ENCODE peak calls at places on chromosomes 16 and 17, in ten cellular contexts. B, R, P, C, J, A, E, K, Z and O are unnamed samples.

GRCh38 chr17:1779571-1780074 is 17.8 kb downstream of the SERPINF1 start:
- DNase-seq in B (no peak), R (peak), P (peak), C (peak), J (no peak), A (no peak), E (no peak), K (peak), Z (peak), O (peak)

GRCh38 chr16:72876221-72876620 is 171.7 kb downstream of the ZFHX3 start:
- DNase-seq in B (no peak), R (peak), P (no peak), C (peak), J (no peak), A (no peak), E (no peak), K (no peak), Z (peak), O (peak)

GRCh38 chr16:57273359-57273758 is 11.1 kb downstream of the PLLP start:
- DNase-seq in B (no peak), R (no peak), P (no peak), C (no peak), J (no peak), A (no peak), E (no peak), K (peak), Z (no peak), O (no peak)

GRCh38 chr17:53630115-53630514 is 192.6 kb upstream of the KIF2B start:
- DNase-seq in B (no peak), R (no peak), P (no peak), C (no peak), J (peak), A (no peak), E (no peak), K (no peak), Z (no peak), O (no peak)

GRCh38 chr17:82808921-82809905 is 30.6 kb downstream of the ZNF750 start:
- DNase-seq in B (no peak), R (peak), P (no peak), C (no peak), J (no peak), A (no peak), E (no peak), K (peak), Z (no peak), O (no peak)

GRCh38 chr16:22624038-22624656 is 113.5 kb downstream of the NPIPB5 start:
- DNase-seq in B (no peak), R (no peak), P (no peak), C (no peak), J (no peak), A (no peak), E (no peak), K (peak), Z (no peak), O (no peak)

GRCh38 chr16:86120201-86120981 is 221.4 kb downstream of the IRF8 start:
- DNase-seq in B (no peak), R (no peak), P (no peak), C (no peak), J (no peak), A (no peak), E (no peak), K (peak), Z (no peak), O (no peak)

GRCh38 chr17:36980281-36980761 is 31.6 kb downstream of the AATF start:
- DNase-seq in B (no peak), R (peak), P (no peak), C (peak), J (no peak), A (no peak), E (no peak), K (no peak), Z (no peak), O (no peak)

GRCh38 chr16:51383909-51384308 is 232.8 kb upstream of the SALL1 start:
- DNase-seq in B (no peak), R (no peak), P (no peak), C (no peak), J (no peak), A (no peak), E (no peak), K (no peak), Z (no peak), O (no peak)

GRCh38 chr17:44170499-44171201 is at the start of gene ASB16:
- DNase-seq in B (no peak), R (no peak), P (no peak), C (no peak), J (peak), A (no peak), E (no peak), K (no peak), Z (peak), O (peak)

GRCh38 chr16:14525021-14525420 is 105.0 kb downstream of the PARN start:
- DNase-seq in B (no peak), R (no peak), P (no peak), C (no peak), J (no peak), A (no peak), E (no peak), K (no peak), Z (no peak), O (no peak)

GRCh38 chr16:12449795-12450194 is 353.9 kb downstream of the CPPED1 start:
- DNase-seq in B (no peak), R (peak), P (no peak), C (no peak), J (no peak), A (no peak), E (no peak), K (no peak), Z (no peak), O (no peak)

GRCh38 chr16:83996481-83997252 is 28.6 kb downstream of the NECAB2 start:
- DNase-seq in B (no peak), R (no peak), P (no peak), C (no peak), J (no peak), A (no peak), E (no peak), K (no peak), Z (no peak), O (no peak)

GRCh38 chr17:66665194-66665593 is 169.7 kb upstream of the CACNG5 start:
- DNase-seq in B (no peak), R (no peak), P (no peak), C (no peak), J (no peak), A (no peak), E (no peak), K (no peak), Z (no peak), O (no peak)

GRCh38 chr16:50494501-50495491 is 53.4 kb upstream of the NKD1 start:
- DNase-seq in B (no peak), R (no peak), P (no peak), C (no peak), J (no peak), A (no peak), E (no peak), K (no peak), Z (no peak), O (no peak)

GRCh38 chr17:74259667-74260524 is 14.1 kb upstream of the DNAI2 start:
- DNase-seq in B (no peak), R (no peak), P (no peak), C (no peak), J (peak), A (no peak), E (peak), K (no peak), Z (no peak), O (no peak)

GRCh38 chr17:2347805-2348685 is 10.7 kb downstream of the SGSM2 start:
- DNase-seq in B (no peak), R (peak), P (no peak), C (peak), J (peak), A (peak), E (peak), K (peak), Z (no peak), O (peak)

GRCh38 chr17:72392056-72393010 is 271.5 kb downstream of the SOX9 start:
- DNase-seq in B (no peak), R (peak), P (no peak), C (peak), J (no peak), A (no peak), E (no peak), K (peak), Z (no peak), O (peak)

GRCh38 chr17:27349540-27350021 is 55.7 kb downstream of the WSB1 start:
- DNase-seq in B (no peak), R (no peak), P (no peak), C (no peak), J (peak), A (no peak), E (no peak), K (peak), Z (no peak), O (no peak)

GRCh38 chr16:23611936-23612335 is 15.8 kb upstream of the NDUFAB1 start:
- DNase-seq in B (no peak), R (no peak), P (no peak), C (no peak), J (no peak), A (no peak), E (no peak), K (no peak), Z (no peak), O (no peak)

GRCh38 chr16:58515871-58516767 is 802 bp downstream of the SETD6 start:
- DNase-seq in B (no peak), R (no peak), P (no peak), C (no peak), J (peak), A (peak), E (no peak), K (peak), Z (no peak), O (no peak)

GRCh38 chr17:15290605-15291004 is 25.5 kb upstream of the PMP22 start:
- DNase-seq in B (no peak), R (no peak), P (no peak), C (no peak), J (no peak), A (no peak), E (no peak), K (no peak), Z (no peak), O (peak)

GRCh38 chr17:15289285-15290185 is 24.4 kb upstream of the PMP22 start:
- DNase-seq in B (no peak), R (peak), P (no peak), C (no peak), J (no peak), A (no peak), E (no peak), K (no peak), Z (no peak), O (peak)

GRCh38 chr17:15290186-15290536 is 25.0 kb upstream of the PMP22 start:
- DNase-seq in B (no peak), R (no peak), P (no peak), C (no peak), J (no peak), A (no peak), E (no peak), K (no peak), Z (no peak), O (no peak)

GRCh38 chr17:15293558-15293957 is 28.4 kb upstream of the PMP22 start:
- DNase-seq in B (no peak), R (no peak), P (no peak), C (no peak), J (no peak), A (no peak), E (no peak), K (no peak), Z (no peak), O (no peak)

GRCh38 chr17:15291674-15292361 is 26.7 kb upstream of the PMP22 start:
- DNase-seq in B (no peak), R (no peak), P (no peak), C (no peak), J (no peak), A (no peak), E (no peak), K (no peak), Z (no peak), O (no peak)
- TF ChIP-seq CTCF in B (no peak), R (no peak), P (no peak), C (no peak), J (no peak), A (no peak), E (no peak), K (no peak), Z (no peak), O (no peak)

GRCh38 chr16:637081-638018 is 1.2 kb upstream of the METTL26 start:
- DNase-seq in B (peak), R (peak), P (peak), C (peak), J (peak), A (peak), E (peak), K (peak), Z (peak), O (no peak)

GRCh38 chr16:636206-637080 is at the start of gene METTL26:
- DNase-seq in B (peak), R (peak), P (peak), C (peak), J (peak), A (peak), E (peak), K (peak), Z (peak), O (peak)

GRCh38 chr16:634996-635395 is 1.1 kb downstream of the METTL26 start:
- DNase-seq in B (no peak), R (no peak), P (no peak), C (no peak), J (no peak), A (no peak), E (no peak), K (no peak), Z (peak), O (no peak)

GRCh38 chr16:634051-634670 is 1.9 kb downstream of the METTL26 start:
- DNase-seq in B (no peak), R (no peak), P (no peak), C (no peak), J (no peak), A (no peak), E (no peak), K (no peak), Z (peak), O (no peak)

GRCh38 chr16:635573-636205 is 416 bp downstream of the METTL26 start:
- DNase-seq in B (no peak), R (no peak), P (no peak), C (no peak), J (no peak), A (no peak), E (no peak), K (no peak), Z (peak), O (no peak)
- TF ChIP-seq CTCF in B (no peak), R (no peak), P (no peak), C (no peak), J (no peak), A (no peak), E (no peak), K (no peak), Z (no peak), O (no peak)

GRCh38 chr16:68368602-68368944 is 57.8 kb downstream of the PRMT7 start:
- DNase-seq in B (no peak), R (no peak), P (no peak), C (no peak), J (no peak), A (no peak), E (no peak), K (no peak), Z (no peak), O (no peak)

GRCh38 chr16:68369168-68369567 is 58.3 kb downstream of the PRMT7 start:
- DNase-seq in B (no peak), R (no peak), P (no peak), C (no peak), J (no peak), A (no peak), E (no peak), K (peak), Z (no peak), O (no peak)

GRCh38 chr16:68370921-68371651 is 60.3 kb downstream of the PRMT7 start:
- DNase-seq in B (no peak), R (no peak), P (no peak), C (no peak), J (no peak), A (no peak), E (no peak), K (peak), Z (no peak), O (no peak)

GRCh38 chr16:68370221-68370920 is 59.6 kb downstream of the PRMT7 start:
- DNase-seq in B (no peak), R (no peak), P (no peak), C (no peak), J (no peak), A (no peak), E (no peak), K (peak), Z (no peak), O (no peak)

GRCh38 chr16:68369697-68370096 is 58.9 kb downstream of the PRMT7 start:
- DNase-seq in B (no peak), R (no peak), P (no peak), C (no peak), J (no peak), A (no peak), E (no peak), K (peak), Z (no peak), O (no peak)
- TF ChIP-seq CTCF in B (no peak), R (no peak), P (no peak), C (no peak), J (no peak), A (no peak), E (no peak), K (no peak), Z (no peak), O (no peak)

GRCh38 chr17:80738406-80738805 is 193.8 kb downstream of the RPTOR start:
- DNase-seq in B (no peak), R (no peak), P (no peak), C (no peak), J (no peak), A (no peak), E (no peak), K (no peak), Z (no peak), O (no peak)

GRCh38 chr17:80738987-80739730 is 194.5 kb downstream of the RPTOR start:
- DNase-seq in B (no peak), R (no peak), P (no peak), C (no peak), J (no peak), A (no peak), E (no peak), K (no peak), Z (no peak), O (no peak)

GRCh38 chr17:80738020-80738380 is 193.4 kb downstream of the RPTOR start:
- DNase-seq in B (no peak), R (no peak), P (no peak), C (no peak), J (no peak), A (no peak), E (no peak), K (no peak), Z (no peak), O (no peak)

GRCh38 chr17:80742091-80742490 is 197.5 kb downstream of the RPTOR start:
- DNase-seq in B (no peak), R (no peak), P (no peak), C (no peak), J (no peak), A (no peak), E (no peak), K (no peak), Z (no peak), O (no peak)

DNA sequence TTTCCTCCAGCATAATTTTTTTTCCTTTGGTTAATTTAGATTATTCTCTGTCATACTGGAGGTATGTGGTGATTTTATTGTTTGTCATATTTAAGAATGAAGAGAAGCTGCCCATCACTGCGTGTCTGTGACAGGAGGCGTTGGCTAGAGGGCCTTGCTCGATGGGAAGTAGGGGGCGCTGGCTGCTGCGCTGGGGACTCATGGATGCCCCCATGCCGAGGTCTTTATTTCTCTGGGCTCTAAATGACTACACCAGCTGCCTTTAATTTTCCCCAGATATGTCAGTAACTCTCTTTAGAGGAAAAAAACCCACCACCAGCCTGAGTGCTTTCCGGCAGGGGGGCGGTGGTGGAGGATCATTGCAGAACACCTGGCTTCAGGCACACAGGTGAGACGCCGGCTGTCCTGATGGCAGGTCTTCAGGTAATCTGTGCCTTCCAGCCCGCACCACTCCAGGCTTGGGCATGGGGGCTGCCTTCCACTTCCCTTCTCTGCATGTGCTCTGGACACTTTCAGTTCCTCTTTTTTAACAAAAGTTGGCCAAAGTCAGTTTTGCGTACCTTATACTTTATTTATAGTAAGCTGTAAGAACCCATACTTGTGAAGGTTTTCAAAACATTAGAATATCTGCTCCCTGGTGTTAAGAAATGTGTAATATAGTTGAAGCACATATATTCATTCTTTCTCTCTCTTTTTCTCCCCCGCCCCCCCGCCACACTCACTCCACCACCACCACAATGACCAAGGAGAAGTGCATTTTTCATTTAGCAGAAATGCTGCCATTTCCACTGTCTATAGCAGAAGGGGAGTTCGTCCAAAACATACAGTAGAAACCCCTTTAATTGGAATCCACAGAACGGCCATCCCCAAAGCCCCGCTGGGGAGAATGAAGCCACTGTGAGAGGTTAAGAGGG is 192.7 kb downstream of the RPTOR start:
- DNase-seq in B (no peak), R (no peak), P (no peak), C (no peak), J (no peak), A (no peak), E (no peak), K (no peak), Z (no peak), O (no peak)
- TF ChIP-seq CTCF in B (no peak), R (no peak), P (no peak), C (no peak), J (peak), A (no peak), E (no peak), K (no peak), Z (no peak), O (no peak)

GRCh38 chr16:2244301-2244700 is 7.1 kb downstream of the ECI1 start:
- DNase-seq in B (no peak), R (no peak), P (no peak), C (no peak), J (peak), A (no peak), E (no peak), K (peak), Z (no peak), O (no peak)
- TF ChIP-seq CTCF in B (no peak), R (peak), P (no peak), C (no peak), J (peak), A (no peak), E (no peak), K (no peak), Z (no peak), O (no peak)

DNA sequence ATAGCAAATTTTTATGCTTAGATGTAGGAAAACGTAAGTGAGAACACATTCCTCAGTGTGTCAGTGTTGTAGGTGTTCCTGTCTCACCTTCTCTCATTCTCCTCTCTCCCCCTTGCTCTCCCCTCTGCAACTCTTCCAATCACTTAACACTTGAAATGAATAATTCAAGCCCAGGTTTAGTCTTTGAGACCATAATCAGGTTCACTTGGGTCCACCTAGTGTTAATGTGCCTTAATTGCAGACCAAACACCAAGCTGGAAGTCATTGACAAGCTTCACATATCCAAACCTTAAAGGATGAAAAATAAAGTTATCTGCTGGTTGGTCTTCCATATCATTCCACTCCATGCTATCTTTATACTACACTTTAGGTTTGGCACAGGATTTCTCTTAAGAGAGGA is 37.0 kb downstream of the STXBP4 start:
- DNase-seq in B (no peak), R (peak), P (no peak), C (no peak), J (peak), A (no peak), E (no peak), K (no peak), Z (no peak), O (no peak)
- TF ChIP-seq CTCF in B (peak), R (peak), P (no peak), C (peak), J (peak), A (peak), E (peak), K (peak), Z (no peak), O (peak)

GRCh38 chr17:81230043-81230820 is 7.5 kb upstream of the CEP131 start:
- DNase-seq in B (no peak), R (no peak), P (no peak), C (no peak), J (no peak), A (no peak), E (peak), K (peak), Z (no peak), O (no peak)
- TF ChIP-seq CTCF in B (peak), R (peak), P (no peak), C (peak), J (peak), A (peak), E (no peak), K (no peak), Z (no peak), O (peak)

GRCh38 chr17:28717578-28718316 is at the start of gene RAB34:
- DNase-seq in B (peak), R (peak), P (no peak), C (peak), J (peak), A (peak), E (peak), K (peak), Z (peak), O (peak)
- TF ChIP-seq CTCF in B (peak), R (peak), P (no peak), C (peak), J (peak), A (no peak), E (no peak), K (peak), Z (no peak), O (peak)

DNA sequence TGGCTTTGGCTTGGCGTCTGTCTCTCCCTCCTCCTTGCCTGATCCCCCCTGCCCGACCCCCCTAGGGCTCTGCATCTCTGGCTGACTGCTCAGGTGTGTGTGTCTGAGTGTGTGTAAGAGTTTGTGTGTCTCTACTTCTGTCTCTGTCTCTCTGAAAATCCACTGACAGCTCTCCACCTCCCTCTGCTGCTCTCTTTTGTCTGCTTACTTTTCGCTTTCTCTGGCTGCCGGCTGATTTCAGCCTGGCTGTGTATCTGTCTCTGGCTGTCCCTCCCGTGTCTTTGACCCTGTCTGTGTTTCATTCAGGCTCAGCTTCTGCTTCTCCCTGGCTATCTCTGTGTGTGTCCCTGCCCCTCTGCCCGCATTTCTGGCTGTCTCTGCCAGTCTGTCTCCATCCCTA is 3.8 kb upstream of the SPEM1 start:
- DNase-seq in B (no peak), R (no peak), P (no peak), C (no peak), J (no peak), A (no peak), E (no peak), K (no peak), Z (no peak), O (no peak)
- TF ChIP-seq CTCF in B (no peak), R (peak), P (no peak), C (no peak), J (no peak), A (no peak), E (no peak), K (no peak), Z (no peak), O (no peak)